ENCODE peak calls at places on chromosomes 16 and 17, in ten cellular contexts. W is spleen, S is brain microvascular endothelial cell, T is IMR-90, A is left ventricle myocardium inferior, O is progenitor cell of endocrine pancreas, Y is HFF-Myc, V is GM12865, D is uterus, M is ovary. B is an unnamed sample.

GRCh38 chr17:50130778-50131317 is 888 bp upstream of the SAMD14 start:
- DNase-seq in W (no peak), S (no peak), T (no peak), A (no peak), O (no peak), Y (no peak), V (no peak), D (no peak), M (no peak), B (no peak)

GRCh38 chr17:75011788-75012319 is 616 bp upstream of the MRPL58 start:
- DNase-seq in W (no peak), S (peak), T (peak), A (peak), O (no peak), Y (peak), V (no peak), D (peak), M (peak), B (no peak)

GRCh38 chr17:15999974-16000827 is 577 bp downstream of the TTC19 start:
- DNase-seq in W (no peak), S (peak), T (peak), A (peak), O (no peak), Y (no peak), V (peak), D (peak), M (peak), B (no peak)

GRCh38 chr16:49836668-49837067 is 19.2 kb downstream of the ZNF423 start:
- DNase-seq in W (no peak), S (no peak), T (no peak), A (no peak), O (no peak), Y (no peak), V (no peak), D (no peak), M (no peak), B (no peak)

GRCh38 chr17:41322264-41322902 is 6.9 kb upstream of the KRTAP17-1 start:
- DNase-seq in W (no peak), S (peak), T (peak), A (no peak), O (no peak), Y (peak), V (peak), D (no peak), M (no peak), B (peak)

GRCh38 chr16:5056347-5056746 is 9.4 kb downstream of the C16orf89 start:
- DNase-seq in W (peak), S (peak), T (no peak), A (no peak), O (no peak), Y (no peak), V (peak), D (no peak), M (no peak), B (peak)

GRCh38 chr17:50420419-50421112 is 5.5 kb upstream of the ACSF2 start:
- DNase-seq in W (no peak), S (no peak), T (no peak), A (no peak), O (no peak), Y (no peak), V (no peak), D (no peak), M (no peak), B (no peak)

GRCh38 chr16:12245923-12246290 is 269.4 kb downstream of the SNX29 start:
- DNase-seq in W (no peak), S (no peak), T (no peak), A (no peak), O (no peak), Y (no peak), V (no peak), D (no peak), M (no peak), B (no peak)

GRCh38 chr17:7063518-7064094 is 16.4 kb downstream of the CLEC10A start:
- DNase-seq in W (no peak), S (no peak), T (no peak), A (no peak), O (no peak), Y (no peak), V (no peak), D (no peak), M (no peak), B (no peak)

GRCh38 chr16:56753410-56753809 is 23.5 kb downstream of the NUP93 start:
- DNase-seq in W (no peak), S (no peak), T (peak), A (no peak), O (no peak), Y (no peak), V (no peak), D (no peak), M (no peak), B (no peak)

DNA sequence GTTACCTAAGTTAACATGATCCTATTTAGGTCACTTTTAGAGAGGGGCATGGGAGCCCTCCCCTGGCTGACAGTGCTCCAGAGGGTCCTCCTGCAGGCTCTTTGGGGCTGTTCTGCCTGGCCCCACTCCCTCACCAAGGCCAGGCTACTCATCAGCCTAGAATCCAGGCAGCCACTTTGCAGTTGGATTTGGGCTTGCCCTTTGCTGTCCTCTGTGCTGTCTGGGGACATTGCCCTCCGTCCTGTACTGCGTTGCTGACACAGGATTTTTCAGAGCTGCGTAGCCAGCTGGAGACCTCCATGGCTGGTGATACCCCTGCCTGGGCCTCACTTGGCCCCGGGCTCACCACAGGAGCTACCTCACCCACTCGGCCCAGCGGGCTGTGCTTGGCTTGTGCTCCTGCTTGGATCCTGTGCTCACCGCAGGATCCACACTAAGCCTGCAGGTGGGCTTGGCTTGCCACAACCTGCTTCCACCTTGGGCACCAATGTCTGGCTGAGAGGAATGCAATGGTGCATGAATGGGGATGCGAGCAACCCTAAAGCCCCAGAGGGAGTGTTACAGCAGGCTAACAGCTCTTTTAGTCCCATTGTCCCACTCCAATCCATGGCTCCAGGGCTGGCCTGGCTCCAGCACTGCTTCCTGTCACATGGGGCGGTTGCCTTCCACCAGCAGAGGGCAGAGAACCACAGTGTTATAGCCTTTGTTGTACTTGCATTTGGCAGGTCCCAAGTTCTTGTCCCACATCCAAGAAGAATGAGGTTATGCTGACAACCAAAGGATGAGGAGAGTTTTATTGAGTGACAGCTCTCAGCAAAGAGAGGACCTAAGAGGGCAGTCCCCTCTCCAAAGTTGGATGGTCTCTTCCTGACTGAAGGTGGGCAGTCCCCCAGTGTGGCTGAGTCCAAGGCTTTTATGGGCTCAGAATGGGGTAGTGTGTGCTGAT is 21.5 kb downstream of the CCL4 start:
- DNase-seq in W (no peak), S (no peak), T (no peak), A (no peak), O (no peak), Y (no peak), V (no peak), D (no peak), M (no peak), B (no peak)
- TF ChIP-seq CTCF in W (no peak), S (no peak), T (no peak), A (no peak), O (no peak), Y (no peak), V (no peak), D (no peak), M (no peak), B (no peak)

GRCh38 chr16:10494343-10495030 is 85.9 kb downstream of the EMP2 start:
- DNase-seq in W (no peak), S (no peak), T (no peak), A (no peak), O (no peak), Y (no peak), V (peak), D (no peak), M (no peak), B (no peak)
- TF ChIP-seq CTCF in W (no peak), S (no peak), T (no peak), A (no peak), O (no peak), Y (no peak), V (no peak), D (no peak), M (no peak), B (no peak)

GRCh38 chr17:64491995-64492394 is 4.9 kb downstream of the POLG2 start:
- DNase-seq in W (no peak), S (no peak), T (peak), A (no peak), O (no peak), Y (no peak), V (no peak), D (no peak), M (no peak), B (no peak)

GRCh38 chr17:64492481-64493109 is 4.3 kb downstream of the POLG2 start:
- DNase-seq in W (no peak), S (no peak), T (no peak), A (no peak), O (no peak), Y (no peak), V (peak), D (no peak), M (no peak), B (no peak)

GRCh38 chr17:64488301-64488700 is 8.6 kb downstream of the POLG2 start:
- DNase-seq in W (no peak), S (no peak), T (no peak), A (no peak), O (no peak), Y (no peak), V (no peak), D (no peak), M (no peak), B (no peak)

GRCh38 chr17:64494121-64494520 is 2.7 kb downstream of the POLG2 start:
- DNase-seq in W (no peak), S (no peak), T (no peak), A (no peak), O (no peak), Y (no peak), V (no peak), D (no peak), M (no peak), B (no peak)

GRCh38 chr17:64491034-64491860 is 5.6 kb downstream of the POLG2 start:
- DNase-seq in W (no peak), S (peak), T (peak), A (no peak), O (no peak), Y (no peak), V (peak), D (no peak), M (no peak), B (no peak)
- TF ChIP-seq CTCF in W (peak), S (peak), T (peak), A (peak), O (peak), Y (peak), V (peak), D (no peak), M (no peak), B (peak)

GRCh38 chr16:88308441-88309173 is 74.2 kb upstream of the ZNF469 start:
- DNase-seq in W (no peak), S (no peak), T (no peak), A (peak), O (no peak), Y (no peak), V (no peak), D (no peak), M (no peak), B (no peak)
- TF ChIP-seq CTCF in W (no peak), S (no peak), T (no peak), A (no peak), O (no peak), Y (no peak), V (no peak), D (no peak), M (no peak), B (no peak)

DNA sequence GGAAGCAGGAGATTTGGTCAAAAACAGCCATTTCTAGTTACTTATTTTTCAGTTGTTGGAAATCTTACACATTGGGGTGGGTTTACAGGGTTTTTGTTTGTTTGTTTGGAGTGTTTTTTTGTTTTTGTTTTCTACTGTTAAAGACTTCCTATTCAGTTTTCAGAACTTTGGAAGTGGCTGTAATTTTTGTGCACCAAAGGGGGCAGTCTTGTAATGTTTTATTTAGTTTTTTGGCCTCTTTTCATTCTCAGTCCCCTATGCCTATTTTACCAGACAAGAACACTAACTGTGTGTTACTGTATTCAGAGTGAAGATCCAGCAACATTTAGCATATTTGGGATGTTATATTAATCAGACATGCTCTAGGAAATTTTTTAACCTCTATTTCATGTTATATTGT is 20.6 kb downstream of the TPPP3 start:
- DNase-seq in W (no peak), S (no peak), T (peak), A (no peak), O (no peak), Y (peak), V (peak), D (no peak), M (no peak), B (no peak)
- TF ChIP-seq CTCF in W (no peak), S (peak), T (peak), A (peak), O (peak), Y (peak), V (peak), D (peak), M (peak), B (peak)

B was measured in GM13976.